ENCODE peak calls at places on chromosome X, in four cellular contexts. E, K, F and H are unnamed samples.

GRCh38 chrX:69027181-69028005 is 137.9 kb downstream of the PJA1 start:
- DNase-seq in E (no peak), K (no peak), F (peak; percentile 60), H (no peak)

GRCh38 chrX:3712080-3712869 is 1.2 kb downstream of the PRKX start:
- DNase-seq in E (no peak), K (peak; percentile 19), F (peak; percentile 33), H (no peak)

GRCh38 chrX:117407449-117408170 is 709.0 kb downstream of the KLHL13 start:
- DNase-seq in E (no peak), K (no peak), F (no peak), H (no peak)

GRCh38 chrX:20515841-20516461 is 249.2 kb upstream of the RPS6KA3 start:
- DNase-seq in E (no peak), K (peak; percentile 67), F (peak; percentile 87), H (peak; percentile 33)

GRCh38 chrX:69133561-69134542 is 31.4 kb downstream of the PJA1 start:
- DNase-seq in E (no peak), K (no peak), F (peak; percentile 63), H (no peak)

GRCh38 chrX:42708222-42708621 is 69.7 kb downstream of the PPP1R2C start:
- DNase-seq in E (no peak), K (no peak), F (peak; percentile 44), H (no peak)

GRCh38 chrX:44039556-44039955 is 66.4 kb upstream of the NDP start:
- DNase-seq in E (no peak), K (no peak), F (no peak), H (no peak)

GRCh38 chrX:150663061-150663460 is 30.1 kb upstream of the MTMR1 start:
- DNase-seq in E (no peak), K (no peak), F (no peak), H (no peak)

GRCh38 chrX:1108451-1109445 is 103.7 kb downstream of the CRLF2 start:
- DNase-seq in E (no peak), K (no peak), F (no peak), H (no peak)

GRCh38 chrX:68307767-68308166 is 125.5 kb downstream of the OPHN1 start:
- DNase-seq in E (no peak), K (peak; percentile 32), F (peak; percentile 84), H (no peak)

GRCh38 chrX:151697537-151697936 is 2.3 kb downstream of the PRRG3 start:
- DNase-seq in E (no peak), K (no peak), F (no peak), H (no peak)

GRCh38 chrX:129247642-129248041 is 275.6 kb downstream of the SMARCA1 start:
- DNase-seq in E (no peak), K (no peak), F (no peak), H (no peak)

GRCh38 chrX:84501798-84502628 is at the start of gene HDX:
- DNase-seq in E (peak; percentile 40), K (peak; percentile 85), F (peak; percentile 86), H (peak; percentile 75)

GRCh38 chrX:34341258-34341657 is 209.1 kb upstream of the FAM47A start:
- DNase-seq in E (no peak), K (no peak), F (no peak), H (no peak)

GRCh38 chrX:16559206-16559619 is 90.7 kb upstream of the S100G start:
- DNase-seq in E (no peak), K (no peak), F (no peak), H (no peak)

GRCh38 chrX:68072016-68072415 is 361.3 kb downstream of the OPHN1 start:
- DNase-seq in E (no peak), K (no peak), F (peak; percentile 13), H (no peak)

GRCh38 chrX:71235482-71235881 is 12.5 kb downstream of the GJB1 start:
- DNase-seq in E (no peak), K (no peak), F (no peak), H (no peak)

GRCh38 chrX:119895843-119896326 is at the start of gene AKAP14:
- DNase-seq in E (no peak), K (no peak), F (no peak), H (no peak)

GRCh38 chrX:45903781-45904201 is 641.4 kb downstream of the ZNF674 start:
- DNase-seq in E (no peak), K (no peak), F (no peak), H (no peak)

GRCh38 chrX:134880866-134881265 is 109.9 kb upstream of the SMIM10 start:
- DNase-seq in E (no peak), K (no peak), F (peak; percentile 44), H (no peak)

GRCh38 chrX:101659601-101660063 is at the start of gene ARMCX2:
- DNase-seq in E (no peak), K (no peak), F (peak; percentile 53), H (no peak)

GRCh38 chrX:108313662-108314061 is 124.6 kb downstream of the COL4A6 start:
- DNase-seq in E (no peak), K (no peak), F (no peak), H (no peak)

GRCh38 chrX:118364261-118364660 is 18.4 kb downstream of the WDR44 start:
- DNase-seq in E (no peak), K (no peak), F (no peak), H (no peak)

GRCh38 chrX:70042399-70043371 is 7.1 kb downstream of the AWAT2 start:
- DNase-seq in E (no peak), K (no peak), F (no peak), H (no peak)

GRCh38 chrX:15973299-15973698 is 118.7 kb upstream of the AP1S2 start:
- DNase-seq in E (no peak), K (peak; percentile 62), F (peak; percentile 21), H (peak; percentile 21)

GRCh38 chrX:106702636-106703035 is 23.9 kb upstream of the RNF128 start:
- DNase-seq in E (no peak), K (no peak), F (no peak), H (no peak)

GRCh38 chrX:131901581-131901980 is 121.5 kb upstream of the STK26 start:
- DNase-seq in E (no peak), K (no peak), F (no peak), H (no peak)

GRCh38 chrX:123975180-123975579 is 13.7 kb downstream of the STAG2 start:
- DNase-seq in E (no peak), K (no peak), F (peak; percentile 37), H (no peak)

GRCh38 chrX:101176439-101176838 is 43.1 kb upstream of the DRP2 start:
- DNase-seq in E (no peak), K (no peak), F (no peak), H (no peak)

GRCh38 chrX:56766554-56767412 is 37.7 kb downstream of the NBDY start:
- DNase-seq in E (no peak), K (peak; percentile 24), F (no peak), H (no peak)

GRCh38 chrX:72216973-72217372 is 21.9 kb downstream of the ERCC6L start:
- DNase-seq in E (no peak), K (no peak), F (no peak), H (no peak)

GRCh38 chrX:47577901-47578300 is 4.3 kb upstream of the TIMP1 start:
- DNase-seq in E (no peak), K (no peak), F (no peak), H (no peak)

GRCh38 chrX:86348669-86349068 is 200.4 kb downstream of the DACH2 start:
- DNase-seq in E (no peak), K (no peak), F (no peak), H (no peak)

GRCh38 chrX:667360-667759 is 36.8 kb downstream of the SHOX start:
- DNase-seq in E (no peak), K (no peak), F (no peak), H (no peak)

DNA sequence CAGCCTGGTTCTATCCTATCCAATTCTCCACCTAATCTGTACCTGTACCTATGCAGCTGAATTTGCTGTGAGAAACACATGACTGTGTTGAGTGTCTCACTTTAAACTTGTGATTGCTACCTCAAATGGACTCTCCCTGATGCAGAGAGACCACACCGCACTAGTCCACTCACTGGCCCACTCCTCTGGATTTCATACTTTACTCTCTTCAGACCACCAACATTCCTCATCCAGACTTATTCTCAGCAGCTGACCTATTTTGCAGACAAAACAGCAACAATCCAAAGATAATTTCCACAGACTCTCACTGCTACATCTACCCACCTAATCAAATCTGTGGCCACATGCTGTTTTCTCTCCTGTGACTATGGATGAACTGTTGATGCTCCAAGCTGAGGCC is 45.2 kb downstream of the ACSL4 start:
- DNase-seq in E (no peak), K (no peak), F (no peak), H (no peak)
- TF ChIP-seq CTCF in E (no peak), K (no peak), F (no peak), H (no peak)

GRCh38 chrX:53071604-53072417 is 10.4 kb upstream of the TSPYL2 start:
- DNase-seq in E (peak; percentile 52), K (peak; percentile 89), F (peak; percentile 52), H (no peak)
- H3K4me3 ChIP-seq in E (peak overlapping the region; percentile 48), K (peak overlapping the region; percentile 78), F (peak overlapping the region; percentile 14), H (peak overlapping the region; percentile 62)

GRCh38 chrX:39705299-39705698 is 392.5 kb downstream of the BCOR start:
- DNase-seq in E (no peak), K (no peak), F (peak; percentile 90), H (no peak)
- TF ChIP-seq CTCF in E (no peak), K (peak; percentile 10), F (peak; percentile 66), H (no peak)

GRCh38 chrX:23980063-23980462 is 46.9 kb downstream of the KLHL15 start:
- DNase-seq in E (no peak), K (no peak), F (no peak), H (no peak)

GRCh38 chrX:23982891-23983290 is 44.1 kb downstream of the KLHL15 start:
- DNase-seq in E (no peak), K (no peak), F (no peak), H (no peak)

GRCh38 chrX:23981222-23981621 is 45.8 kb downstream of the KLHL15 start:
- DNase-seq in E (no peak), K (no peak), F (no peak), H (no peak)

GRCh38 chrX:23981711-23982110 is 45.3 kb downstream of the KLHL15 start:
- DNase-seq in E (no peak), K (no peak), F (no peak), H (no peak)
- H3K4me3 ChIP-seq in E (no peak overlapping the region), K (no peak overlapping the region), F (no peak overlapping the region), H (no peak overlapping the region)

GRCh38 chrX:115356369-115356768 is 66.9 kb downstream of the LUZP4 start:
- DNase-seq in E (no peak), K (no peak), F (no peak), H (no peak)
- TF ChIP-seq CTCF in E (no peak), K (no peak), F (no peak), H (no peak)

GRCh38 chrX:10509397-10509796 is 111.0 kb downstream of the MID1 start:
- DNase-seq in E (no peak), K (no peak), F (no peak), H (no peak)
- H3K4me3 ChIP-seq in E (no peak overlapping the region), K (no peak overlapping the region), F (no peak overlapping the region), H (no peak overlapping the region)

DNA sequence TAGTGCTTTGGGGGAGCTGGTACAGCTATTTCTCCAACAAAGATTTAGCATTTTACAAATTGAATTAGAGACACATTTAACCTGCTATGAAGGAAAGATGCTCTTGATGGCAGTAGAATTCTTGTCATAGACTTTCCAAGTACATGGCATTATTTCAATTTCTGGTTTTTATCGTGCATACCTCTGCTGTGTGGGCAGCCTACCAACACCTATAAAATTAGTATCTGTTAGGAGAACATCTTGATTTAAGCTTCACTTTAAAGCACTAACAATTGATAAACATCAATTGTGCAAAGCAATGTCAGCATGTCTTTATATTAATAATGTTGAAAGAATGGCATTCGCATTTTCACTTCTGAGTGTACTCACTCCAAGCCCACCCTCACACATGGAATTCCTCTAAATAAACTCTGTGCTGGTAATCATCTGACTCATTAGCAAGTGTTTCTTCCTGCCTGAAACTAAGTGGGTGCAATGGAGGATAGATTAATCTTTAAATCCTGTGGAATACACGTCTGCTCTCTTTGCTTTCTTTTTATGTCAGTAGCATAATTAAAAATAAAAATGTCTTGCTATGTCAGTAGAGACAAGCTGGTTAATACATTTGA is 279.8 kb upstream of the MAGEB18 start:
- DNase-seq in E (no peak), K (no peak), F (peak; percentile 17), H (no peak)
- TF ChIP-seq CTCF in E (no peak), K (no peak), F (no peak), H (no peak)